ENCODE peak calls at places on chromosome 22, in nine cellular contexts. G, A, T, E, F, N, S, U and L are unnamed samples.

GRCh38 chr22:36829370-36830002 is 12.7 kb upstream of the PVALB start:
- DNase-seq in G (no peak), A (no peak), T (no peak), E (no peak), F (no peak), N (no peak), S (no peak), U (no peak), L (no peak)

GRCh38 chr22:37509026-37509886 is 10.0 kb downstream of the CARD10 start:
- DNase-seq in G (no peak), A (no peak), T (no peak), E (no peak), F (no peak), N (no peak), S (no peak), U (no peak), L (no peak)

GRCh38 chr22:24591286-24591830 is 1.5 kb downstream of the LRRC75B start:
- DNase-seq in G (no peak), A (no peak), T (no peak), E (no peak), F (no peak), N (no peak), S (no peak), U (no peak), L (no peak)

GRCh38 chr22:19807161-19807913 is 46.8 kb downstream of the TBX1 start:
- DNase-seq in G (no peak), A (no peak), T (no peak), E (peak), F (no peak), N (no peak), S (no peak), U (peak), L (no peak)

GRCh38 chr22:40519284-40519947 is 117.1 kb downstream of the MRTFA start:
- DNase-seq in G (no peak), A (peak), T (no peak), E (no peak), F (no peak), N (no peak), S (no peak), U (no peak), L (no peak)

GRCh38 chr22:29470159-29470855 is 9.7 kb upstream of the NEFH start:
- DNase-seq in G (no peak), A (peak), T (peak), E (peak), F (peak), N (peak), S (no peak), U (peak), L (peak)

GRCh38 chr22:23509571-23510302 is 70.4 kb downstream of the IGLL1 start:
- DNase-seq in G (no peak), A (no peak), T (peak), E (peak), F (peak), N (peak), S (no peak), U (no peak), L (no peak)

GRCh38 chr22:44393066-44393465 is 80.3 kb upstream of the SHISAL1 start:
- DNase-seq in G (peak), A (no peak), T (no peak), E (peak), F (no peak), N (no peak), S (no peak), U (no peak), L (peak)

GRCh38 chr22:36640106-36640672 is 63.4 kb downstream of the CACNG2 start:
- DNase-seq in G (no peak), A (no peak), T (no peak), E (no peak), F (no peak), N (no peak), S (no peak), U (no peak), L (no peak)

GRCh38 chr22:30823015-30823370 is 128.3 kb downstream of the OSBP2 start:
- DNase-seq in G (no peak), A (no peak), T (peak), E (no peak), F (no peak), N (no peak), S (no peak), U (no peak), L (no peak)

GRCh38 chr22:40396882-40397281 is 26.5 kb downstream of the SGSM3 start:
- DNase-seq in G (no peak), A (no peak), T (peak), E (no peak), F (peak), N (peak), S (no peak), U (no peak), L (no peak)

GRCh38 chr22:23984430-23984829 is 4.5 kb downstream of the GSTT2 start:
- DNase-seq in G (no peak), A (peak), T (no peak), E (no peak), F (peak), N (peak), S (no peak), U (no peak), L (no peak)

GRCh38 chr22:40991298-40991697 is 40.1 kb downstream of the RBX1 start:
- DNase-seq in G (no peak), A (no peak), T (no peak), E (no peak), F (no peak), N (no peak), S (no peak), U (no peak), L (no peak)

GRCh38 chr22:29158546-29158945 is 47.1 kb upstream of the EMID1 start:
- DNase-seq in G (no peak), A (no peak), T (no peak), E (no peak), F (no peak), N (no peak), S (no peak), U (no peak), L (no peak)

GRCh38 chr22:44213489-44214043 is 32.8 kb downstream of the PARVG start:
- DNase-seq in G (no peak), A (no peak), T (no peak), E (no peak), F (no peak), N (no peak), S (no peak), U (no peak), L (no peak)

GRCh38 chr22:50308986-50309600 is 1.6 kb upstream of the PLXNB2 start:
- DNase-seq in G (peak), A (no peak), T (no peak), E (no peak), F (no peak), N (no peak), S (no peak), U (no peak), L (no peak)

GRCh38 chr22:23790819-23791736 is 4.3 kb downstream of the SMARCB1 start:
- DNase-seq in G (no peak), A (no peak), T (peak), E (peak), F (peak), N (peak), S (peak), U (peak), L (no peak)

GRCh38 chr22:41092023-41092817 is at the start of gene EP300:
- DNase-seq in G (peak), A (peak), T (peak), E (peak), F (peak), N (peak), S (peak), U (peak), L (peak)

GRCh38 chr22:50298937-50299656 is 8.3 kb downstream of the PLXNB2 start:
- DNase-seq in G (no peak), A (no peak), T (peak), E (no peak), F (no peak), N (peak), S (no peak), U (no peak), L (no peak)

GRCh38 chr22:26399288-26399687 is 29.8 kb upstream of the ASPHD2 start:
- DNase-seq in G (no peak), A (no peak), T (no peak), E (no peak), F (peak), N (no peak), S (no peak), U (no peak), L (no peak)

GRCh38 chr22:36160499-36160942 is at the start of gene APOL3:
- DNase-seq in G (no peak), A (peak), T (peak), E (peak), F (peak), N (peak), S (no peak), U (peak), L (peak)

GRCh38 chr22:28029201-28029948 is 110.3 kb upstream of the PITPNB start:
- DNase-seq in G (no peak), A (no peak), T (peak), E (peak), F (peak), N (peak), S (no peak), U (no peak), L (no peak)

GRCh38 chr22:40898850-40899357 is 37.0 kb upstream of the DNAJB7 start:
- DNase-seq in G (no peak), A (peak), T (peak), E (no peak), F (peak), N (peak), S (peak), U (no peak), L (no peak)

GRCh38 chr22:37636186-37636948 is 3.1 kb upstream of the SH3BP1 start:
- DNase-seq in G (no peak), A (peak), T (peak), E (no peak), F (peak), N (peak), S (no peak), U (no peak), L (no peak)

GRCh38 chr22:24285245-24285644 is 14.6 kb downstream of the SPECC1L start:
- DNase-seq in G (no peak), A (peak), T (peak), E (no peak), F (no peak), N (peak), S (no peak), U (no peak), L (no peak)

DNA sequence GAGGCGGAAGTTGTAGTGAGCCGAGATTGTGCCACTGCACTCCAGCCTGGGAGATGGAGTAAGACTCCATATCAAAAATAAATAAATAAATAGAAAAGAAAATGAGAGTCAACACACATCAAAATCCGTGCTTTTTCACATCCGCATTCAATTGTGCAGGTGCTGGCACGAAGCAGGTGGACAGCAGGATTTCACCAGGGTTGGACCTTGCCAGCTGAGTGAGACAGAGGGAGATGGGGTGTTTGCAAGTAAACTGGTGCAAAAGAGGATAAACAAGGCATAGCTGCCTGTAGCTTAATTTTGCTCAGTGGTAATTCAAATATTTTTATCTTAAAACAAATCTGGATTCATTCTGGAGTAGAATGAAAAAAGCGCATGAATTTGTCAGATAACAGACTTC is 23.3 kb upstream of the DNAL4 start:
- DNase-seq in G (no peak), A (no peak), T (no peak), E (no peak), F (no peak), N (no peak), S (no peak), U (no peak), L (no peak)
- TF ChIP-seq CTCF in G (no peak), A (no peak), T (no peak), E (no peak), F (no peak), N (no peak), S (no peak), U (no peak), L (no peak)

GRCh38 chr22:21641417-21641794 is 696 bp upstream of the SDF2L1 start:
- DNase-seq in G (peak), A (peak), T (peak), E (no peak), F (peak), N (peak), S (no peak), U (no peak), L (no peak)
- TF ChIP-seq CTCF in G (peak), A (no peak), T (peak), E (peak), F (peak), N (peak), S (peak), U (no peak), L (no peak)

GRCh38 chr22:17496843-17497242 is 66.5 kb upstream of the SLC25A18 start:
- DNase-seq in G (no peak), A (no peak), T (no peak), E (no peak), F (no peak), N (no peak), S (no peak), U (no peak), L (no peak)

DNA sequence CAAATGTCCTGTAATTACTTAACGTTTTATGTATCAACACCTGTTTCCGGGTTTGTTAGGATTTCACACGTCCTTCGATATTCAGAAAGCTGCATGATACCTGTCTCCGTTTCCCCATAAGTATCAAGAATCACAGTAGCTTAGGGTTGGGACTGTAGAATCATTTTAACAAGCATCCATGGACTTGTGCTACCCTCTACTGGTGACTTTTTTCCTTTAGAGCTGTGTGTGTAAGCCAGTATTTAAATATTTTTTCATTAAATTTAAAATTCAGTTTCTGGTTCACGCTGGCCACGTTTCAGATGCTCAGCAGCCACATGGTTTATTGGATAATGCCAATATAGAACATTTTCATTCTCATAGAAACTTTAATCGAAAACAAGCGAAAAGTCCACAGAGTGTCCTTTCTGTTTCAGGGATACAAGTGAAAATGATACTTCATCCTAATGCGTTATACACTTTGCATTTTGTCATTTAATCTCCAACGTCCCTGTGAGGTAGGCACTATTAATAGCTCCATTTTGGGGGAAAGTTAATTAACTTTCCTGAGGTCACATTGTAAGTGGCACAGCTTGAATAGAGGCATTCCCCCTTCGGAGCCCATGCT is 61.5 kb upstream of the SLC25A18 start:
- DNase-seq in G (peak), A (peak), T (peak), E (no peak), F (peak), N (peak), S (peak), U (no peak), L (no peak)
- TF ChIP-seq CTCF in G (peak), A (peak), T (peak), E (peak), F (peak), N (peak), S (peak), U (peak), L (no peak)

GRCh38 chr22:42678894-42679293 is 29.7 kb upstream of the CYB5R3 start:
- DNase-seq in G (no peak), A (no peak), T (no peak), E (no peak), F (no peak), N (no peak), S (no peak), U (no peak), L (no peak)

GRCh38 chr22:42680648-42681047 is 31.5 kb upstream of the CYB5R3 start:
- DNase-seq in G (no peak), A (no peak), T (peak), E (no peak), F (peak), N (peak), S (peak), U (peak), L (no peak)

GRCh38 chr22:42670921-42671709 is 21.9 kb upstream of the CYB5R3 start:
- DNase-seq in G (no peak), A (peak), T (no peak), E (no peak), F (no peak), N (no peak), S (no peak), U (no peak), L (no peak)

GRCh38 chr22:42673898-42674390 is 24.8 kb upstream of the CYB5R3 start:
- DNase-seq in G (no peak), A (no peak), T (no peak), E (no peak), F (peak), N (no peak), S (no peak), U (no peak), L (no peak)

DNA sequence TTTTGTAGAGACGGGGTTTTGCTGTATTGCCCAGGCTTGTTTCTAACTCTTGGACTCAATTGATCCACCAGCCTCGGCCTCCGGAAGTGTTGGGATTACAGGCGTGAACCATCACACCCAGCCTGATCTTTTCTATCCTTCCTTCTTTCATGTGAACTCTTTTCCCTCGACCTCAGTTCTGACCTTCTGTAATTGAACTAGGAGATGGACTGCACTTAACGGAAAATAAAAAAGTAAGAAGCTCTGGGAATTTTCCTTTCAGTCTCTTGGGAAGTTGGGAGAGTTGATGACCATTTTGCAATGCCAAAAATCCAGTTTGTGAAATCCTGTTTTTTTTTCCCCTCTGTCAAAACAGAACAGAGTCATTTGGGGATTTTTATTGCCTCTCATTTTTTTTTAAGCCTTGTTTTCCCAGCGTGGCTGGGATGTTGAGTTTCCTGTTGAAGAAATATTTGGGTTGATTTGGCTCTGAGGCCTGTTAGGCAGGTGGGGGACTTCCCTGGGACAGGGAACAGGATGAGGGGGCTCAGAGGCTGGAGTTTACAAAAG is 26.9 kb upstream of the CYB5R3 start:
- DNase-seq in G (no peak), A (no peak), T (peak), E (no peak), F (peak), N (peak), S (no peak), U (no peak), L (no peak)
- TF ChIP-seq CTCF in G (no peak), A (no peak), T (no peak), E (no peak), F (no peak), N (no peak), S (no peak), U (no peak), L (no peak)

GRCh38 chr22:46010951-46011626 is 34.1 kb upstream of the WNT7B start:
- DNase-seq in G (no peak), A (no peak), T (no peak), E (peak), F (no peak), N (no peak), S (no peak), U (peak), L (no peak)
- TF ChIP-seq CTCF in G (no peak), A (no peak), T (no peak), E (no peak), F (no peak), N (no peak), S (no peak), U (no peak), L (no peak)

DNA sequence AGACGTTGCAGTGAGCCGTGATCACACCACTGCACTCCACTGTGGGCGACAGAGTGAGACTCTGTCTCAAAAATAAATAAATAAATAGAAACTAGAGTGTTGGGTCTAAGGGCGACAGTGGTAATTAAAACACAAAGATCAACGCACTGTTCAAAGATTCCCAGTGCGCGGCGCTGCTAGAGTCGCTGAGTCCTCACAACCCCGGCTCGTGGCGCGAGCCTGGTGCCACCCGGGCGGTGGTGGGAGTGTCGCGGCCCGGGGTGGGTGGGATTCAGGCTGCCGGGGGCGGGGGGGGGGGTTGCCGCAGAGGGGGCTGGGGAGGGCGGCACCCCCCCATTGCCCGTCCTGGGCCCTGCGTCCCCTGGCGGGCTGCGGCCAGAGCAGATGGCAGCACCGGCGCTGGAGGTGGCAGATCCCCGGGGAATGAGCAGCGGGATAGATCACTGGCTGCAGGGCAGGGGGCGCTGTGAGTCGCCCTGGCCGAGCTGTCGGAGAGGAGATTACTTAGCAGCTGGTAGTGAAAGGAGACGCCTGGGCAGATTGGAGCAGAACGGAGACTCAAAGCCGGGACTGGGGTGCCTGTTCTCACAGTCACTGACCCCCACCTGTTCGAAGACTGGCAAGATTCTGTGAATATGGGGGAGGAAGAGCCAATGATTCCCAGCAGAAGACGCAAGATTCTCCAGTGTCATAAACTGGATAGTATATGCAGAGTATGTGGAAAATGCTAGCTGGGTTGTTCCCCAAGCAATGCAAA is 30.2 kb upstream of the APOBEC3A start:
- DNase-seq in G (peak), A (peak), T (peak), E (peak), F (peak), N (peak), S (no peak), U (peak), L (no peak)
- TF ChIP-seq CTCF in G (peak), A (peak), T (peak), E (peak), F (peak), N (peak), S (peak), U (no peak), L (no peak)

GRCh38 chr22:48097723-48098122 is 1335.3 kb downstream of the TBC1D22A start:
- DNase-seq in G (no peak), A (peak), T (no peak), E (no peak), F (no peak), N (no peak), S (no peak), U (no peak), L (no peak)

GRCh38 chr22:48099251-48099650 is 1336.8 kb downstream of the TBC1D22A start:
- DNase-seq in G (no peak), A (no peak), T (no peak), E (no peak), F (no peak), N (no peak), S (no peak), U (peak), L (no peak)

GRCh38 chr22:48098243-48098935 is 1335.9 kb downstream of the TBC1D22A start:
- DNase-seq in G (no peak), A (peak), T (no peak), E (no peak), F (no peak), N (no peak), S (no peak), U (peak), L (no peak)

GRCh38 chr22:48099671-48100070 is 1337.2 kb downstream of the TBC1D22A start:
- DNase-seq in G (no peak), A (no peak), T (no peak), E (no peak), F (no peak), N (no peak), S (no peak), U (peak), L (no peak)

GRCh38 chr22:48098936-48099245 is 1336.4 kb downstream of the TBC1D22A start:
- DNase-seq in G (no peak), A (no peak), T (no peak), E (no peak), F (no peak), N (no peak), S (no peak), U (peak), L (no peak)
- TF ChIP-seq CTCF in G (no peak), A (no peak), T (no peak), E (no peak), F (no peak), N (no peak), S (no peak), U (no peak), L (no peak)